ENCODE peak calls at places on chromosomes 1 and 21, in seven cellular contexts. X is midbrain; N is NCI-H1092 treated with DMSO at 0.1 percent for 48 hours; K is activated gamma-delta T cell; O is activated T-helper 1 cell treated with anti-CD3 and anti-CD28 coated beads, Interleukin-2, amount 50 U/mL, for 16 hours; I is CD8-positive, alpha-beta memory T cell; J is neural progenitor cell. Q is an unnamed sample.

GRCh38 chr1:206111528-206111927 is 5.7 kb downstream of the AVPR1B start:
- DNase-seq in K (no peak), J (no peak), I (no peak), N (no peak), X (no peak), O (no peak), Q (no peak)

GRCh38 chr1:89088597-89088996 is 23.6 kb upstream of the GBP1 start:
- DNase-seq in O (no peak), K (no peak), I (no peak), X (no peak), J (no peak), N (no peak), Q (no peak)

GRCh38 chr1:93681095-93681548 is 515 bp downstream of the BCAR3 start:
- DNase-seq in K (no peak), X (no peak), J (no peak), O (no peak), N (no peak), I (no peak), Q (peak; percentile 40)

GRCh38 chr1:25615563-25616079 is 970 bp upstream of the MAN1C1 start:
- DNase-seq in K (no peak), X (no peak), N (no peak), J (no peak), O (no peak), I (no peak), Q (no peak)

GRCh38 chr1:222369991-222370910 is 177.7 kb downstream of the HHIPL2 start:
- DNase-seq in N (no peak), X (no peak), O (no peak), K (no peak), J (no peak), I (no peak), Q (no peak)

GRCh38 chr1:59765036-59765730 is 49.6 kb upstream of the HOOK1 start:
- DNase-seq in X (no peak), O (no peak), N (no peak), K (no peak), J (no peak), I (no peak), Q (no peak)

GRCh38 chr1:58882322-58882951 is 98.6 kb upstream of the JUN start:
- DNase-seq in O (no peak), K (no peak), X (no peak), I (no peak), N (peak; percentile 40), J (no peak), Q (no peak)

GRCh38 chr1:25020851-25021585 is 90.9 kb upstream of the RUNX3 start:
- DNase-seq in X (no peak), O (no peak), I (no peak), K (no peak), N (no peak), J (no peak), Q (no peak)

GRCh38 chr21:15732290-15732995 is 2.7 kb downstream of the USP25 start:
- DNase-seq in I (no peak), N (no peak), J (no peak), K (no peak), O (no peak), X (no peak), Q (no peak)